ENCODE peak calls at places on chromosomes 3 and 15, in five cellular contexts. W is tibial artery, M is HFF-Myc, Y is nephron progenitor cell, D is epithelial cell of esophagus. A is an unnamed sample.

GRCh38 chr15:67274236-67274635 is 19.6 kb downstream of the IQCH start:
- DNase-seq in M (no peak), D (no peak), Y (no peak), W (no peak), A (no peak)

GRCh38 chr3:53739926-53740325 is 106.3 kb downstream of the CHDH start:
- DNase-seq in W (no peak), M (no peak), Y (no peak), D (no peak), A (no peak)

GRCh38 chr3:83928391-83928790 is 1030.4 kb upstream of the CADM2 start:
- DNase-seq in M (no peak), Y (no peak), W (no peak), D (peak), A (no peak)

GRCh38 chr3:101195951-101196713 is 124.2 kb downstream of the IMPG2 start:
- DNase-seq in D (peak), W (no peak), M (no peak), Y (no peak), A (no peak)

GRCh38 chr3:187025656-187026320 is 95.5 kb downstream of the ST6GAL1 start:
- DNase-seq in D (no peak), W (no peak), M (no peak), Y (no peak), A (no peak)

GRCh38 chr3:7728566-7729519 is 772.8 kb upstream of the LMCD1 start:
- DNase-seq in D (no peak), W (no peak), Y (no peak), M (no peak), A (no peak)

GRCh38 chr3:52339612-52340011 is 23.5 kb downstream of the DNAH1 start:
- DNase-seq in W (no peak), Y (peak), M (peak), D (peak), A (peak)

GRCh38 chr3:31226331-31226730 is 306.4 kb upstream of the STT3B start:
- DNase-seq in M (no peak), Y (no peak), W (no peak), D (no peak), A (no peak)

GRCh38 chr3:15959434-15959811 is 161.6 kb upstream of the ANKRD28 start:
- DNase-seq in D (no peak), W (no peak), M (no peak), Y (no peak), A (no peak)

GRCh38 chr3:156093966-156094365 is 26.4 kb upstream of the KCNAB1 start:
- DNase-seq in Y (no peak), M (no peak), W (no peak), D (no peak), A (no peak)

GRCh38 chr15:79015416-79015815 is 70.6 kb upstream of the CTSH start:
- DNase-seq in D (no peak), W (no peak), M (no peak), Y (no peak), A (no peak)

GRCh38 chr15:33742807-33743206 is 225.5 kb upstream of the CHRM5 start:
- DNase-seq in D (no peak), W (no peak), Y (no peak), M (no peak), A (no peak)

GRCh38 chr15:51403072-51403878 is 61.8 kb downstream of the GLDN start:
- DNase-seq in M (no peak), W (no peak), Y (peak), D (peak), A (no peak)

GRCh38 chr15:62119926-62120273 is 45.2 kb downstream of the C2CD4B start:
- DNase-seq in D (no peak), Y (no peak), M (no peak), W (no peak), A (no peak)

GRCh38 chr15:62124176-62124952 is 40.7 kb downstream of the C2CD4B start:
- DNase-seq in W (no peak), D (peak), Y (no peak), M (no peak), A (no peak)

GRCh38 chr15:62120776-62121175 is 44.3 kb downstream of the C2CD4B start:
- DNase-seq in D (no peak), Y (no peak), M (no peak), W (no peak), A (no peak)

GRCh38 chr15:62121273-62122015 is 43.6 kb downstream of the C2CD4B start:
- DNase-seq in Y (no peak), M (no peak), W (no peak), D (no peak), A (no peak)

GRCh38 chr15:62122249-62122648 is 42.8 kb downstream of the C2CD4B start:
- DNase-seq in W (no peak), D (no peak), Y (no peak), M (no peak), A (no peak)
- TF ChIP-seq CTCF in W (no peak), D (no peak), Y (no peak), M (no peak), A (no peak)

DNA sequence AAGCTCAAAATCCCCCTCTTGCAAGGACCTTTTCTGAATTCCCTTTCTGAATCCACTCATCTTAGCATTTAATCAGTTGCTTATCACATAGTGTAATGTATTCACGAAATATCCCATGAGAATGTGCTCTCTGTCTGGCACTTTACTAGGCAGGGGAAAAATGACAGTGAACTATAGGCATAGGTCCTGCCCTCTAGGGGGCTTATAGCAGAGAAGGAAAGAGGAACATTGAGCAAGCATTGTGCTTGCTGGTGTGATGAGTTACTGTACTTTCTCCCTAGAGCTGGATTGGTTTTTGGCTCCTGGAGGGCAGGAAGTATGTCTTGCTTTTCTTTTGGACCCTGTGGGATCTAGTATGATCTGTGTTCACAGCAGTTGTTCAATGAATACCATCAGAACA is 26.5 kb downstream of the DUOX2 start:
- DNase-seq in D (no peak), M (no peak), Y (no peak), W (no peak), A (no peak)
- TF ChIP-seq CTCF in D (no peak), M (no peak), Y (no peak), W (no peak), A (no peak)

GRCh38 chr3:14223595-14223994 is 45.0 kb downstream of the LSM3 start:
- DNase-seq in W (no peak), D (peak), M (no peak), Y (no peak), A (no peak)

GRCh38 chr3:14224895-14225294 is 46.3 kb downstream of the LSM3 start:
- DNase-seq in W (no peak), D (peak), Y (no peak), M (no peak), A (no peak)

GRCh38 chr3:14221902-14222301 is 43.3 kb downstream of the LSM3 start:
- DNase-seq in D (no peak), W (no peak), Y (no peak), M (no peak), A (no peak)

GRCh38 chr3:14222457-14222856 is 43.8 kb downstream of the LSM3 start:
- DNase-seq in Y (no peak), M (no peak), W (no peak), D (no peak), A (no peak)

DNA sequence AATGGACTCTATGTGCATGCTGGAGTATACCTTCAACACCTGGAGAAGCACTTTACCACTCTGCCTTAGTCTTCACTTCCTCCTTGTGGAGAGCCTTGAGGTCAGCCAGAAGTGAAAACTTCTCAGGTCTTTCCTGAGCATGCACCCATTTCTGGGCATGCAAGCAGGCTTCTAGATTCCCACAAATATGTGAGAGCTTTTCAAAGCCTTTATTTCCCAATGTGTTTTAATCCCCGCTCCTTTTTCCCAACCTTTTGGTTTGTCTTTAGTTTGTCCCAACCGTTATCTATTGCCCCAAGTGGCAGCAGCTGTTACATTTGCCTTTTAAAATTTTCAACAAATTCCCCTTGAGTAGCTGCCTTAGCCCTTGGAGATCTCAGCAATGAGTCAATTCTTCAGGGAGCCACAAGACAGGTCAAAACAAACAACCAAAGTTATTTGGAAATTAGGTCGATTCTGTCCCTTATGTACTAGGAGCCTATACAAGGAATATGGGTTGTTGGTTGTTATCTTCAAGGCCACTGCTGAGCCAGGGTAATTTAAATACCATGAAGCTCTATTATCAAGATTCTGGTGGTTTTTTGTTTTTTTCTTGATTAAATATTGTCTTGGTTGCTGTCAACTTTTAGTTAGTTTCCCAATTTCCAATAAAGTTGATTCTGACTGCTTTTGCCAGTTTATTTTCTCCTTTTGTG is 44.4 kb downstream of the LSM3 start:
- DNase-seq in Y (no peak), M (no peak), D (peak), W (no peak), A (no peak)
- TF ChIP-seq CTCF in Y (no peak), M (no peak), D (no peak), W (no peak), A (no peak)

GRCh38 chr15:83206971-83207621 is 527 bp downstream of the HDGFL3 start:
- DNase-seq in W (peak), Y (peak), D (peak), M (no peak), A (peak)

GRCh38 chr15:83206387-83206970 is 1.1 kb downstream of the HDGFL3 start:
- DNase-seq in M (no peak), W (no peak), Y (no peak), D (no peak), A (peak)

GRCh38 chr15:83208357-83208661 is 686 bp upstream of the HDGFL3 start:
- DNase-seq in Y (no peak), M (no peak), W (no peak), D (no peak), A (no peak)

GRCh38 chr15:83209333-83209732 is 1.7 kb upstream of the HDGFL3 start:
- DNase-seq in W (no peak), M (no peak), Y (no peak), D (no peak), A (no peak)

GRCh38 chr15:83207622-83208356 is at the start of gene HDGFL3:
- DNase-seq in Y (peak), W (peak), M (no peak), D (peak), A (peak)
- TF ChIP-seq CTCF in Y (no peak), W (no peak), M (peak), D (no peak), A (peak)

DNA sequence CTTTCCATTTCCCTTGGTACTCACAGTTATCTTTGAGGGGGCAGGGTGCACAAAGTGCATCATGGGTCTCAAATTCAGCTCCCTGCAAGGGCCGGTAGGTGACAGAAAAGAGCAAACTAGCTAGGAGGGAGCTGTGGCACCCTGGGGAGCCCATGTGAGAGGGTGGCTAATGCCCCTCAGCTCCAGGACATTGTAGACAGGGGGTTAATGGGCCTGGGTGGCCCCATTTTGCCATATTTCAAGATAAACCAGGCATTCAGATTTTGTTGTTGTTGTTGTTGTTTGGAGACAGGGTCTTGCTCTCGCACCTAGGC is 3.6 kb upstream of the SLC6A6 start:
- DNase-seq in Y (no peak), W (no peak), M (no peak), D (no peak), A (no peak)
- TF ChIP-seq CTCF in Y (no peak), W (no peak), M (no peak), D (no peak), A (no peak)

DNA sequence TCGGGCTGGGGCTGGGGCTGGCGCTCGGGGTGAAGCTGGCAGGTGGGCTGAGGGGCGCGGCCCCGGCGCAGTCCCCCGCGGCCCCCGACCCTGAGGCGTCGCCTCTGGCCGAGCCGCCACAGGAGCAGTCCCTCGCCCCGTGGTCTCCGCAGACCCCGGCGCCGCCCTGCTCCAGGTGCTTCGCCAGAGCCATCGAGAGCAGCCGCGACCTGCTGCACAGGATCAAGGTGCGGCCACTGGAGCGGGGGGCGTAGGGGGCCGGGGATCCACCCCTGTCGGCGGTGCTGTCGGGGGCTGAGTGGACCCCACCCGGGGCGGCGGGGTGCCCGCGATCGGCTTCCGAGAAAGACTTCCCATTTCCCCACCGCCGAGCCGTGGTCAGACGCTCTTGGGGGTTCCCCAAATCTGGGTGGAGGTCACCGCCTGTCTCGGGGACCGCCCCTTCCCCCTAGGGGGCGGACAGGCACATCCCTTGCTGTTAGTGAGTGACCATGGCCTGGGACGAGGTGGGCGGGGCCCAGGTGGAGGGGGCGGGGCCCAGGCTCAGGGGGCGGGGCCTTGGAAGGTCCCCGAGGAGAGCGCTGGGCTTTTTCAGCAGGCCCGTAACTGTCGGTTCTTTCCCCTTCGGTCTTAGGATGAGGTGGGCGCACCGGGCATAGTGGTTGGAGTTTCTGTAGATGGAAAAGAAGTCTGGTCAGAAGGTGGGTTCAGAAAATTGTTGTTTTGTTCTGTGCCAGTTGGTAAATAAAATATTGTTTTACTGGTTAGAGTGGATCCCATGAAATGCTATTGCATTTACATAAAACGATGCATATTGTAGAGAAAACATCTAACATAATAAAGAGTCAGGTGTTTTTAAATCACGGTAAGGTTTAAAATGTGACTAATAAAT is 587 bp downstream of the LACTB start:
- DNase-seq in W (peak), M (no peak), D (peak), Y (peak), A (peak)
- TF ChIP-seq CTCF in W (no peak), M (no peak), D (no peak), Y (no peak), A (peak)

GRCh38 chr3:18946524-18946923 is 201.8 kb upstream of the KCNH8 start:
- DNase-seq in Y (no peak), D (peak), M (no peak), W (no peak), A (no peak)
- TF ChIP-seq CTCF in Y (no peak), D (peak), M (no peak), W (no peak), A (no peak)

GRCh38 chr3:67804089-67804488 is 149.7 kb upstream of the SUCLG2 start:
- DNase-seq in D (no peak), M (no peak), W (no peak), Y (no peak), A (no peak)
- TF ChIP-seq CTCF in D (no peak), M (no peak), W (no peak), Y (no peak), A (no peak)

GRCh38 chr3:133830071-133830470 is 24.5 kb downstream of the SRPRB start:
- DNase-seq in Y (no peak), W (no peak), D (no peak), M (no peak), A (no peak)

GRCh38 chr3:133833880-133834620 is 28.4 kb downstream of the SRPRB start:
- DNase-seq in W (no peak), M (no peak), D (no peak), Y (no peak), A (no peak)

GRCh38 chr3:133832802-133833144 is 27.2 kb downstream of the SRPRB start:
- DNase-seq in W (no peak), M (no peak), Y (no peak), D (no peak), A (no peak)

GRCh38 chr3:133833267-133833666 is 27.7 kb downstream of the SRPRB start:
- DNase-seq in Y (no peak), W (no peak), D (no peak), M (no peak), A (no peak)

DNA sequence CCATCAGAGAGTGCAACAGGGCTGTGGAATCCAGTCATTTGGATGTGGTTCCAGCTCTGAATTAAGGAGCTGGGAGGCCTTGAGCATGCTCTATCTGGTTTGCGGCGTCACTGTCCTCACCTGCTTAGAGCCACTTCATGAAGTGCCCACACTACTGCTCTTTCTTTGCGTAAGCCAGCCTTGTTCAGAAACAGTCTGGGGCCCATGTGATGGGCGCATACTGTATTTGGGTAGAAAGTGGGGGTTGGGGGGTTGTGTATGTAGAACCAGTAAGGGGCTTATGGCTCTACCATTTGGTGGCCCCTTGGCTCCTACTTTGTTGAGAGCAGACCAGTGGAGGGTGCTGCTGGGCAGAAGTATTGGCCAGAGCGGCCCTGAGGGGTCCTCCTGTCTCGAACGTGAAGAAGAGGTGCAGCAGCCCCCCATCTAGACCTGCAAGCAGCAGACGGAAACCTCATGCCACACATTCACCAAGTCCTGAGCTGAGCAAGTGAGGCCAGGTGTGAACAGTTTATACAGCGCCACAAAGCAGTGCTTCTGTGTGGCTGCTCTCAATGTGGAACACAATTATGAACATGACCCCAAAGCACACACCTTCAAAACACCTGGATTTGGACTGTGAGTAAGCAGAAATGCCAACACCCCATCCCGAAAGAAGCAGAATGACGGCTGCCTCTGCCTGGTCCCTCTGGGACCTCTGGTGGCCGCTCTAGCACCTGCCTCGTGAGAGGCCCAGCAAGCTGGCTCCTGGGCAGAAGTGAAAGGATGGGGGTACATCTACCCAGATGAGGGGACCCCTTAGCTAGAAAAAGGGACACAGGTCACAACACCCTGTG is 26.6 kb downstream of the SRPRB start:
- DNase-seq in W (no peak), D (no peak), Y (no peak), M (no peak), A (no peak)
- TF ChIP-seq CTCF in W (no peak), D (peak), Y (no peak), M (no peak), A (peak)